ENCODE peak calls at places on chromosome 7, in five cellular contexts. One of them, this sample, is unnamed.

GRCh38 chr7:29496355-29497020 is 67.1 kb upstream of the PRR15 start:
- DNase-seq in stimulated activated CD4-positive, alpha-beta T cell treated with anti-CD3 and anti-CD28 coated beads, Interleukin-15, amount 100 ng/mL, for 1 hour: no peak
- DNase-seq in activated naive CD4-positive, alpha-beta T cell treated with Interleukin-2 at 50 U/mL for 16 hours: no peak
- DNase-seq in IMR-90: no peak
- DNase-seq in GM19239: no peak
- DNase-seq in this sample: no peak

GRCh38 chr7:44183386-44183785 is 5.9 kb downstream of the GCK start:
- DNase-seq in stimulated activated CD4-positive, alpha-beta T cell treated with anti-CD3 and anti-CD28 coated beads, Interleukin-15, amount 100 ng/mL, for 1 hour: no peak
- DNase-seq in activated naive CD4-positive, alpha-beta T cell treated with Interleukin-2 at 50 U/mL for 16 hours: no peak
- DNase-seq in IMR-90: no peak
- DNase-seq in GM19239: no peak
- DNase-seq in this sample: no peak

GRCh38 chr7:74284781-74285259 is 4.4 kb upstream of the CLIP2 start:
- DNase-seq in stimulated activated CD4-positive, alpha-beta T cell treated with anti-CD3 and anti-CD28 coated beads, Interleukin-15, amount 100 ng/mL, for 1 hour: no peak
- DNase-seq in activated naive CD4-positive, alpha-beta T cell treated with Interleukin-2 at 50 U/mL for 16 hours: no peak
- DNase-seq in IMR-90: no peak
- DNase-seq in GM19239: peak
- DNase-seq in this sample: peak

GRCh38 chr7:104054362-104054761 is 64.9 kb upstream of the RELN start:
- DNase-seq in stimulated activated CD4-positive, alpha-beta T cell treated with anti-CD3 and anti-CD28 coated beads, Interleukin-15, amount 100 ng/mL, for 1 hour: no peak
- DNase-seq in activated naive CD4-positive, alpha-beta T cell treated with Interleukin-2 at 50 U/mL for 16 hours: no peak
- DNase-seq in IMR-90: no peak
- DNase-seq in GM19239: no peak
- DNase-seq in this sample: no peak

GRCh38 chr7:1275685-1276424 is 43.2 kb downstream of the UNCX start:
- DNase-seq in stimulated activated CD4-positive, alpha-beta T cell treated with anti-CD3 and anti-CD28 coated beads, Interleukin-15, amount 100 ng/mL, for 1 hour: no peak
- DNase-seq in activated naive CD4-positive, alpha-beta T cell treated with Interleukin-2 at 50 U/mL for 16 hours: no peak
- DNase-seq in IMR-90: no peak
- DNase-seq in GM19239: no peak
- DNase-seq in this sample: no peak

GRCh38 chr7:46058424-46058823 is 137.4 kb upstream of the IGFBP3 start:
- DNase-seq in stimulated activated CD4-positive, alpha-beta T cell treated with anti-CD3 and anti-CD28 coated beads, Interleukin-15, amount 100 ng/mL, for 1 hour: no peak
- DNase-seq in activated naive CD4-positive, alpha-beta T cell treated with Interleukin-2 at 50 U/mL for 16 hours: no peak
- DNase-seq in IMR-90: peak
- DNase-seq in GM19239: no peak
- DNase-seq in this sample: peak

GRCh38 chr7:2930310-2931033 is 86.4 kb upstream of the GNA12 start:
- DNase-seq in stimulated activated CD4-positive, alpha-beta T cell treated with anti-CD3 and anti-CD28 coated beads, Interleukin-15, amount 100 ng/mL, for 1 hour: no peak
- DNase-seq in activated naive CD4-positive, alpha-beta T cell treated with Interleukin-2 at 50 U/mL for 16 hours: no peak
- DNase-seq in IMR-90: no peak
- DNase-seq in GM19239: no peak
- DNase-seq in this sample: no peak

GRCh38 chr7:44460325-44460724 is 30.1 kb downstream of the NUDCD3 start:
- DNase-seq in stimulated activated CD4-positive, alpha-beta T cell treated with anti-CD3 and anti-CD28 coated beads, Interleukin-15, amount 100 ng/mL, for 1 hour: peak
- DNase-seq in activated naive CD4-positive, alpha-beta T cell treated with Interleukin-2 at 50 U/mL for 16 hours: peak
- DNase-seq in IMR-90: no peak
- DNase-seq in GM19239: peak
- DNase-seq in this sample: peak

GRCh38 chr7:151398446-151399304 is 11.2 kb downstream of the WDR86 start:
- DNase-seq in stimulated activated CD4-positive, alpha-beta T cell treated with anti-CD3 and anti-CD28 coated beads, Interleukin-15, amount 100 ng/mL, for 1 hour: no peak
- DNase-seq in activated naive CD4-positive, alpha-beta T cell treated with Interleukin-2 at 50 U/mL for 16 hours: no peak
- DNase-seq in IMR-90: no peak
- DNase-seq in GM19239: no peak
- DNase-seq in this sample: no peak

GRCh38 chr7:33821970-33822369 is 83.4 kb upstream of the BMPER start:
- DNase-seq in stimulated activated CD4-positive, alpha-beta T cell treated with anti-CD3 and anti-CD28 coated beads, Interleukin-15, amount 100 ng/mL, for 1 hour: no peak
- DNase-seq in activated naive CD4-positive, alpha-beta T cell treated with Interleukin-2 at 50 U/mL for 16 hours: no peak
- DNase-seq in IMR-90: no peak
- DNase-seq in GM19239: no peak
- DNase-seq in this sample: no peak

GRCh38 chr7:17672774-17673173 is 267.5 kb downstream of the SNX13 start:
- DNase-seq in stimulated activated CD4-positive, alpha-beta T cell treated with anti-CD3 and anti-CD28 coated beads, Interleukin-15, amount 100 ng/mL, for 1 hour: no peak
- DNase-seq in activated naive CD4-positive, alpha-beta T cell treated with Interleukin-2 at 50 U/mL for 16 hours: no peak
- DNase-seq in IMR-90: no peak
- DNase-seq in GM19239: no peak
- DNase-seq in this sample: no peak

GRCh38 chr7:151114151-151115090 is 28.1 kb downstream of the AGAP3 start:
- DNase-seq in stimulated activated CD4-positive, alpha-beta T cell treated with anti-CD3 and anti-CD28 coated beads, Interleukin-15, amount 100 ng/mL, for 1 hour: no peak
- DNase-seq in activated naive CD4-positive, alpha-beta T cell treated with Interleukin-2 at 50 U/mL for 16 hours: no peak
- DNase-seq in IMR-90: no peak
- DNase-seq in GM19239: no peak
- DNase-seq in this sample: peak

GRCh38 chr7:30888783-30889182 is 22.9 kb upstream of the AQP1 start:
- DNase-seq in stimulated activated CD4-positive, alpha-beta T cell treated with anti-CD3 and anti-CD28 coated beads, Interleukin-15, amount 100 ng/mL, for 1 hour: no peak
- DNase-seq in activated naive CD4-positive, alpha-beta T cell treated with Interleukin-2 at 50 U/mL for 16 hours: no peak
- DNase-seq in IMR-90: peak
- DNase-seq in GM19239: no peak
- DNase-seq in this sample: no peak

GRCh38 chr7:104156842-104157277 is 51.0 kb downstream of the ORC5 start:
- DNase-seq in stimulated activated CD4-positive, alpha-beta T cell treated with anti-CD3 and anti-CD28 coated beads, Interleukin-15, amount 100 ng/mL, for 1 hour: no peak
- DNase-seq in activated naive CD4-positive, alpha-beta T cell treated with Interleukin-2 at 50 U/mL for 16 hours: no peak
- DNase-seq in IMR-90: peak
- DNase-seq in GM19239: no peak
- DNase-seq in this sample: peak

GRCh38 chr7:27174077-27175004 is at the start of gene HOXA10:
- DNase-seq in stimulated activated CD4-positive, alpha-beta T cell treated with anti-CD3 and anti-CD28 coated beads, Interleukin-15, amount 100 ng/mL, for 1 hour: no peak
- DNase-seq in activated naive CD4-positive, alpha-beta T cell treated with Interleukin-2 at 50 U/mL for 16 hours: peak
- DNase-seq in IMR-90: no peak
- DNase-seq in GM19239: no peak
- DNase-seq in this sample: no peak

GRCh38 chr7:33773053-33773452 is 132.3 kb upstream of the BMPER start:
- DNase-seq in stimulated activated CD4-positive, alpha-beta T cell treated with anti-CD3 and anti-CD28 coated beads, Interleukin-15, amount 100 ng/mL, for 1 hour: no peak
- DNase-seq in activated naive CD4-positive, alpha-beta T cell treated with Interleukin-2 at 50 U/mL for 16 hours: no peak
- DNase-seq in IMR-90: peak
- DNase-seq in GM19239: no peak
- DNase-seq in this sample: no peak

GRCh38 chr7:69691734-69692133 is 93.5 kb downstream of the AUTS2 start:
- DNase-seq in stimulated activated CD4-positive, alpha-beta T cell treated with anti-CD3 and anti-CD28 coated beads, Interleukin-15, amount 100 ng/mL, for 1 hour: no peak
- DNase-seq in activated naive CD4-positive, alpha-beta T cell treated with Interleukin-2 at 50 U/mL for 16 hours: no peak
- DNase-seq in IMR-90: no peak
- DNase-seq in GM19239: no peak
- DNase-seq in this sample: no peak

GRCh38 chr7:52270301-52270700 is 765.1 kb upstream of the POM121L12 start:
- DNase-seq in stimulated activated CD4-positive, alpha-beta T cell treated with anti-CD3 and anti-CD28 coated beads, Interleukin-15, amount 100 ng/mL, for 1 hour: no peak
- DNase-seq in activated naive CD4-positive, alpha-beta T cell treated with Interleukin-2 at 50 U/mL for 16 hours: no peak
- DNase-seq in IMR-90: no peak
- DNase-seq in GM19239: no peak
- DNase-seq in this sample: no peak

GRCh38 chr7:51528172-51528571 is 211.6 kb upstream of the COBL start:
- DNase-seq in stimulated activated CD4-positive, alpha-beta T cell treated with anti-CD3 and anti-CD28 coated beads, Interleukin-15, amount 100 ng/mL, for 1 hour: no peak
- DNase-seq in activated naive CD4-positive, alpha-beta T cell treated with Interleukin-2 at 50 U/mL for 16 hours: no peak
- DNase-seq in IMR-90: no peak
- DNase-seq in GM19239: no peak
- DNase-seq in this sample: no peak

GRCh38 chr7:24717694-24718320 is 39.5 kb downstream of the GSDME start:
- DNase-seq in stimulated activated CD4-positive, alpha-beta T cell treated with anti-CD3 and anti-CD28 coated beads, Interleukin-15, amount 100 ng/mL, for 1 hour: no peak
- DNase-seq in activated naive CD4-positive, alpha-beta T cell treated with Interleukin-2 at 50 U/mL for 16 hours: no peak
- DNase-seq in IMR-90: no peak
- DNase-seq in GM19239: no peak
- DNase-seq in this sample: no peak

GRCh38 chr7:45456747-45457146 is 117.4 kb upstream of the ADCY1 start:
- DNase-seq in stimulated activated CD4-positive, alpha-beta T cell treated with anti-CD3 and anti-CD28 coated beads, Interleukin-15, amount 100 ng/mL, for 1 hour: no peak
- DNase-seq in activated naive CD4-positive, alpha-beta T cell treated with Interleukin-2 at 50 U/mL for 16 hours: no peak
- DNase-seq in IMR-90: no peak
- DNase-seq in GM19239: no peak
- DNase-seq in this sample: no peak

GRCh38 chr7:50661345-50662058 is 96.3 kb upstream of the DDC start:
- DNase-seq in stimulated activated CD4-positive, alpha-beta T cell treated with anti-CD3 and anti-CD28 coated beads, Interleukin-15, amount 100 ng/mL, for 1 hour: no peak
- DNase-seq in activated naive CD4-positive, alpha-beta T cell treated with Interleukin-2 at 50 U/mL for 16 hours: peak
- DNase-seq in IMR-90: no peak
- DNase-seq in GM19239: no peak
- DNase-seq in this sample: no peak

GRCh38 chr7:132109768-132110167 is 466.5 kb downstream of the PLXNA4 start:
- DNase-seq in stimulated activated CD4-positive, alpha-beta T cell treated with anti-CD3 and anti-CD28 coated beads, Interleukin-15, amount 100 ng/mL, for 1 hour: no peak
- DNase-seq in activated naive CD4-positive, alpha-beta T cell treated with Interleukin-2 at 50 U/mL for 16 hours: no peak
- DNase-seq in IMR-90: no peak
- DNase-seq in GM19239: no peak
- DNase-seq in this sample: no peak

GRCh38 chr7:26081627-26082026 is 70.4 kb upstream of the NFE2L3 start:
- DNase-seq in stimulated activated CD4-positive, alpha-beta T cell treated with anti-CD3 and anti-CD28 coated beads, Interleukin-15, amount 100 ng/mL, for 1 hour: no peak
- DNase-seq in activated naive CD4-positive, alpha-beta T cell treated with Interleukin-2 at 50 U/mL for 16 hours: no peak
- DNase-seq in IMR-90: no peak
- DNase-seq in GM19239: no peak
- DNase-seq in this sample: no peak

GRCh38 chr7:16984346-16984745 is 102.6 kb upstream of the AGR3 start:
- DNase-seq in stimulated activated CD4-positive, alpha-beta T cell treated with anti-CD3 and anti-CD28 coated beads, Interleukin-15, amount 100 ng/mL, for 1 hour: no peak
- DNase-seq in activated naive CD4-positive, alpha-beta T cell treated with Interleukin-2 at 50 U/mL for 16 hours: no peak
- DNase-seq in IMR-90: no peak
- DNase-seq in GM19239: no peak
- DNase-seq in this sample: no peak

GRCh38 chr7:116354546-116355422 is 144.4 kb downstream of the TES start:
- DNase-seq in stimulated activated CD4-positive, alpha-beta T cell treated with anti-CD3 and anti-CD28 coated beads, Interleukin-15, amount 100 ng/mL, for 1 hour: no peak
- DNase-seq in activated naive CD4-positive, alpha-beta T cell treated with Interleukin-2 at 50 U/mL for 16 hours: no peak
- DNase-seq in IMR-90: peak
- DNase-seq in GM19239: no peak
- DNase-seq in this sample: no peak

GRCh38 chr7:18770154-18770807 is 274.7 kb downstream of the HDAC9 start:
- DNase-seq in stimulated activated CD4-positive, alpha-beta T cell treated with anti-CD3 and anti-CD28 coated beads, Interleukin-15, amount 100 ng/mL, for 1 hour: no peak
- DNase-seq in activated naive CD4-positive, alpha-beta T cell treated with Interleukin-2 at 50 U/mL for 16 hours: no peak
- DNase-seq in IMR-90: peak
- DNase-seq in GM19239: no peak
- DNase-seq in this sample: no peak

GRCh38 chr7:7565018-7565680 is 1.5 kb upstream of the MIOS start:
- DNase-seq in stimulated activated CD4-positive, alpha-beta T cell treated with anti-CD3 and anti-CD28 coated beads, Interleukin-15, amount 100 ng/mL, for 1 hour: no peak
- DNase-seq in activated naive CD4-positive, alpha-beta T cell treated with Interleukin-2 at 50 U/mL for 16 hours: peak
- DNase-seq in IMR-90: no peak
- DNase-seq in GM19239: no peak
- DNase-seq in this sample: peak

GRCh38 chr7:65239707-65240352 is 133.8 kb upstream of the ZNF92 start:
- DNase-seq in stimulated activated CD4-positive, alpha-beta T cell treated with anti-CD3 and anti-CD28 coated beads, Interleukin-15, amount 100 ng/mL, for 1 hour: no peak
- DNase-seq in activated naive CD4-positive, alpha-beta T cell treated with Interleukin-2 at 50 U/mL for 16 hours: no peak
- DNase-seq in IMR-90: no peak
- DNase-seq in GM19239: no peak
- DNase-seq in this sample: no peak

GRCh38 chr7:16504019-16504418 is 22.6 kb upstream of the LRRC72 start:
- DNase-seq in stimulated activated CD4-positive, alpha-beta T cell treated with anti-CD3 and anti-CD28 coated beads, Interleukin-15, amount 100 ng/mL, for 1 hour: no peak
- DNase-seq in activated naive CD4-positive, alpha-beta T cell treated with Interleukin-2 at 50 U/mL for 16 hours: no peak
- DNase-seq in IMR-90: peak
- DNase-seq in GM19239: no peak
- DNase-seq in this sample: no peak

GRCh38 chr7:41880107-41880506 is 177.2 kb upstream of the INHBA start:
- DNase-seq in stimulated activated CD4-positive, alpha-beta T cell treated with anti-CD3 and anti-CD28 coated beads, Interleukin-15, amount 100 ng/mL, for 1 hour: no peak
- DNase-seq in activated naive CD4-positive, alpha-beta T cell treated with Interleukin-2 at 50 U/mL for 16 hours: no peak
- DNase-seq in IMR-90: peak
- DNase-seq in GM19239: no peak
- DNase-seq in this sample: no peak

GRCh38 chr7:38731195-38731594 is 100.0 kb upstream of the AMPH start:
- DNase-seq in stimulated activated CD4-positive, alpha-beta T cell treated with anti-CD3 and anti-CD28 coated beads, Interleukin-15, amount 100 ng/mL, for 1 hour: no peak
- DNase-seq in activated naive CD4-positive, alpha-beta T cell treated with Interleukin-2 at 50 U/mL for 16 hours: no peak
- DNase-seq in IMR-90: peak
- DNase-seq in GM19239: no peak
- DNase-seq in this sample: no peak

GRCh38 chr7:116692599-116693308 is 20.8 kb downstream of the MET start:
- DNase-seq in stimulated activated CD4-positive, alpha-beta T cell treated with anti-CD3 and anti-CD28 coated beads, Interleukin-15, amount 100 ng/mL, for 1 hour: no peak
- DNase-seq in activated naive CD4-positive, alpha-beta T cell treated with Interleukin-2 at 50 U/mL for 16 hours: no peak
- DNase-seq in IMR-90: peak
- DNase-seq in GM19239: no peak
- DNase-seq in this sample: no peak

GRCh38 chr7:155813125-155813524 is 862 bp upstream of the SHH start:
- DNase-seq in stimulated activated CD4-positive, alpha-beta T cell treated with anti-CD3 and anti-CD28 coated beads, Interleukin-15, amount 100 ng/mL, for 1 hour: no peak
- DNase-seq in activated naive CD4-positive, alpha-beta T cell treated with Interleukin-2 at 50 U/mL for 16 hours: no peak
- DNase-seq in IMR-90: no peak
- DNase-seq in GM19239: no peak
- DNase-seq in this sample: no peak

GRCh38 chr7:43764807-43765491 is 6.5 kb downstream of the BLVRA start:
- DNase-seq in stimulated activated CD4-positive, alpha-beta T cell treated with anti-CD3 and anti-CD28 coated beads, Interleukin-15, amount 100 ng/mL, for 1 hour: no peak
- DNase-seq in activated naive CD4-positive, alpha-beta T cell treated with Interleukin-2 at 50 U/mL for 16 hours: no peak
- DNase-seq in IMR-90: peak
- DNase-seq in GM19239: no peak
- DNase-seq in this sample: no peak

GRCh38 chr7:137482466-137482865 is 138.9 kb upstream of the PTN start:
- DNase-seq in stimulated activated CD4-positive, alpha-beta T cell treated with anti-CD3 and anti-CD28 coated beads, Interleukin-15, amount 100 ng/mL, for 1 hour: no peak
- DNase-seq in activated naive CD4-positive, alpha-beta T cell treated with Interleukin-2 at 50 U/mL for 16 hours: no peak
- DNase-seq in IMR-90: no peak
- DNase-seq in GM19239: no peak
- DNase-seq in this sample: no peak

GRCh38 chr7:92135490-92135889 is 1.2 kb upstream of the CYP51A1 start:
- DNase-seq in stimulated activated CD4-positive, alpha-beta T cell treated with anti-CD3 and anti-CD28 coated beads, Interleukin-15, amount 100 ng/mL, for 1 hour: no peak
- DNase-seq in activated naive CD4-positive, alpha-beta T cell treated with Interleukin-2 at 50 U/mL for 16 hours: no peak
- DNase-seq in IMR-90: no peak
- DNase-seq in GM19239: no peak
- DNase-seq in this sample: no peak

GRCh38 chr7:138515001-138515528 is 55.0 kb downstream of the TRIM24 start:
- DNase-seq in stimulated activated CD4-positive, alpha-beta T cell treated with anti-CD3 and anti-CD28 coated beads, Interleukin-15, amount 100 ng/mL, for 1 hour: no peak
- DNase-seq in activated naive CD4-positive, alpha-beta T cell treated with Interleukin-2 at 50 U/mL for 16 hours: no peak
- DNase-seq in IMR-90: no peak
- DNase-seq in GM19239: no peak
- DNase-seq in this sample: peak

GRCh38 chr7:37376386-37376785 is 72.3 kb downstream of the ELMO1 start:
- DNase-seq in stimulated activated CD4-positive, alpha-beta T cell treated with anti-CD3 and anti-CD28 coated beads, Interleukin-15, amount 100 ng/mL, for 1 hour: no peak
- DNase-seq in activated naive CD4-positive, alpha-beta T cell treated with Interleukin-2 at 50 U/mL for 16 hours: peak
- DNase-seq in IMR-90: no peak
- DNase-seq in GM19239: no peak
- DNase-seq in this sample: no peak

This sample was measured in GM13977.